ENCODE peak calls at places on chromosome 20, in eight cellular contexts. H, X, N, L, B, G, R and D are unnamed samples.

GRCh38 chr20:41601742-41602141 is 16.4 kb downstream of the CHD6 start:
- DNase-seq in H (no peak), X (no peak), N (no peak), L (no peak), B (no peak), G (no peak), R (no peak), D (no peak)

GRCh38 chr20:45470262-45470931 is 844 bp downstream of the WFDC2 start:
- DNase-seq in H (peak; percentile 8), X (peak; percentile 41), N (peak; percentile 72), L (no peak), B (no peak), G (peak; percentile 39), R (peak; percentile 48), D (peak; percentile 65)

GRCh38 chr20:48342822-48343513 is 484.8 kb downstream of the PREX1 start:
- DNase-seq in H (no peak), X (no peak), N (no peak), L (no peak), B (no peak), G (no peak), R (no peak), D (no peak)

GRCh38 chr20:51345601-51346101 is 196.9 kb downstream of the NFATC2 start:
- DNase-seq in H (peak; percentile 64), X (no peak), N (no peak), L (no peak), B (no peak), G (no peak), R (no peak), D (no peak)

GRCh38 chr20:45918779-45919535 is 7.0 kb upstream of the PLTP start:
- DNase-seq in H (peak; percentile 48), X (no peak), N (no peak), L (no peak), B (no peak), G (no peak), R (no peak), D (no peak)

GRCh38 chr20:41304002-41304401 is 13.5 kb downstream of the ZHX3 start:
- DNase-seq in H (no peak), X (no peak), N (no peak), L (no peak), B (no peak), G (no peak), R (no peak), D (no peak)

GRCh38 chr20:47821481-47822100 is 36.3 kb upstream of the SULF2 start:
- DNase-seq in H (no peak), X (no peak), N (no peak), L (no peak), B (no peak), G (no peak), R (no peak), D (no peak)

GRCh38 chr20:61832181-61832580 is 233.5 kb downstream of the TAF4 start:
- DNase-seq in H (no peak), X (no peak), N (no peak), L (no peak), B (no peak), G (no peak), R (no peak), D (no peak)

GRCh38 chr20:48613926-48614325 is 213.9 kb downstream of the PREX1 start:
- DNase-seq in H (no peak), X (no peak), N (no peak), L (no peak), B (no peak), G (no peak), R (no peak), D (peak; percentile 26)

GRCh38 chr20:63553251-63553932 is 567 bp upstream of the FNDC11 start:
- DNase-seq in H (peak; percentile 90), X (peak; percentile 68), N (peak; percentile 96), L (no peak), B (peak; percentile 40), G (peak; percentile 75), R (peak; percentile 87), D (peak; percentile 89)

GRCh38 chr20:20184711-20185110 is 132.4 kb downstream of the CFAP61 start:
- DNase-seq in H (no peak), X (no peak), N (no peak), L (no peak), B (no peak), G (no peak), R (no peak), D (no peak)

DNA sequence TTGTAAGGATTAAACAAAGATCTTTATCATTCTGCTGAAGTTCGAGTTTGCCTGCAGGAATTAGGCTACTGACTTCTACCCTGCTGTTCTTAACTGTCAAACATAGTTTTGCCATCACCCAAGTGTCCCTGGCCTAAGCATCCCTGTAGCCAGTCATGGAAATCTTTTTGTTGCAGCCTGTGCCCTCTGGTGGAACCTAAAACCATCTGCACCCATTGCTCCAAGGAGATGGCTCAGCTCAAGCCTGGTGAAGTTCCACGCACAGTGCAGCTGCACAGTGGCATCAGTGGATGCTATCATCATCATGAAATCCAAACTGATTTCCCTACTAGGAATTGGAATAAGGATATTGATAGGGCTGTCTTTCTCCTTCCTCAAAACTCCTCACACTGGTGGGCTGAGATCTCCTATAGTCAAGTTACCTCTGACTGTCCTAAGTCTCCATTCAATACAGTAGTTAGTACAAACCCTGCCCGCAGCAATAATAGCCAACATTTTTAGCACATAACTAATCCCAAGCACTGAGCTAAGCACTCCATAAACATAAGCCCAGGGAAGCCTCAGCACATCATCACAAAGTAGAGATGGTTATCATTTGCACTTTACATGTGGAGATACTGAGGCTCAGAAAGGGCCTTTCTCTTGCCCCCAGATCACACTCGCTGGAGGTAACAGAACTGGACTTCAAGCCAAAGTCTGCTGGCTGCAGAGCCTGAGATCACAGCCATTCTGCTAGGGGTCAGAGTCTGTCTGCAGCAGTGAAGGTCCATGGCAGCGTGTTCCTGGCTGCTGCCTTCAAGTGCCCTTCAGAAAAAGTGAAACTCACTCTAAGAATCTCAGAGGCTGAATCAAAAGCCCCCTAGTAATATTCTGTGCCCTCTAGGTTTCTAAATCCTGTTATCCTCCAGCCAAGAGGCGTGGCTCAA is 77.2 kb upstream of the MC3R start:
- DNase-seq in H (no peak), X (no peak), N (no peak), L (no peak), B (peak; percentile 41), G (no peak), R (no peak), D (no peak)
- TF ChIP-seq CTCF in H (peak; percentile 13), X (peak; percentile 5), N (no peak), L (no peak), B (peak; percentile 69), G (no peak), R (no peak), D (peak; percentile 58)

GRCh38 chr20:36744243-36744642 is 1.6 kb downstream of the NDRG3 start:
- DNase-seq in H (no peak), X (no peak), N (no peak), L (no peak), B (no peak), G (no peak), R (no peak), D (no peak)

GRCh38 chr20:36742558-36742957 is 3.3 kb downstream of the NDRG3 start:
- DNase-seq in H (no peak), X (no peak), N (no peak), L (no peak), B (no peak), G (no peak), R (no peak), D (no peak)

GRCh38 chr20:36745234-36745926 is 510 bp downstream of the NDRG3 start:
- DNase-seq in H (no peak), X (peak; percentile 37), N (no peak), L (no peak), B (peak; percentile 34), G (no peak), R (no peak), D (no peak)

GRCh38 chr20:36744764-36745191 is 1.1 kb downstream of the NDRG3 start:
- DNase-seq in H (peak; percentile 57), X (peak; percentile 59), N (peak; percentile 20), L (no peak), B (no peak), G (no peak), R (no peak), D (peak; percentile 31)

DNA sequence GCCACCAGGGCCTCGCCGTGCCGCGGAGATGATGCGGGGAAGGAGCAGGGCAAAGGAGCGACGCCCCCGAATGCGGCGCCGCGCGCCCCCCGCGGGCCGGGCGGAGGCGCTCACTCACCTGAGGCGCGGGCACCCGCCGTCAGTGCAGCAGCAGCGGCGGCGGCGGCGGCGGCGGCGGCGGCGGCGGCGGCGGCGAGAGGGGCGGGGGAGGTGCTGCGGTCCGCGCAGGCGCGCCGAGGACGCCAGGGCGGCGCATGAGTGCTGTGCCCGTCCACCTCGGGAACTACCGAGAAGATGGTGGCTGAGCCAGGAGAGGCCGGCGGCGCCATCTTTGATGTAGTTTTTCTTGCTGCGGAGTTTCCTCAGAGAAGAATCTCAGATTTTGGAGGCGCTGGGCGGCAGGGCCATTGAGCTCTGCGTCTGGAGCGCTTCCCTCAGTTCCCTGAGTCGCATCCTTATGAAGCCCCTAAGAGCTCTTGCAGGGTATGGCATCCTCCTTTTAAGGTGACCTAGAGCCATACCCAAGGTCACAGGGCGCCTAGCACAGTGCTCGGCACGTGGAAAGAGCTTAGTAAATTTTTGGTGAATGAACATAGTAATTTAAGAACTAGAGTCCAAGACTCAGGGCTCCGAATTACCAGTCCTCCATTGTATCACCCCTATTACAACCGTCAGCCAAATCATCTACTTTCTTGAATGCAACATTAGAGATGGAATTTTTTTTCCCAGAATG is at the start of gene NDRG3:
- DNase-seq in H (peak; percentile 95), X (peak; percentile 94), N (peak; percentile 91), L (peak; percentile 84), B (peak; percentile 96), G (peak; percentile 89), R (peak; percentile 98), D (peak; percentile 99)
- TF ChIP-seq CTCF in H (no peak), X (peak; percentile 7), N (no peak), L (no peak), B (peak; percentile 4), G (no peak), R (peak; percentile 35), D (no peak)

GRCh38 chr20:3797592-3798404 is 1.7 kb downstream of the CDC25B start:
- DNase-seq in H (no peak), X (no peak), N (no peak), L (no peak), B (peak; percentile 85), G (no peak), R (peak; percentile 61), D (no peak)

GRCh38 chr20:3794701-3795420 is 1.2 kb upstream of the CDC25B start:
- DNase-seq in H (no peak), X (peak; percentile 12), N (no peak), L (no peak), B (no peak), G (no peak), R (no peak), D (no peak)

GRCh38 chr20:3796477-3797225 is 541 bp downstream of the CDC25B start:
- DNase-seq in H (no peak), X (no peak), N (no peak), L (no peak), B (no peak), G (no peak), R (no peak), D (no peak)

GRCh38 chr20:3797226-3797545 is 1.1 kb downstream of the CDC25B start:
- DNase-seq in H (no peak), X (no peak), N (no peak), L (no peak), B (no peak), G (no peak), R (no peak), D (no peak)

GRCh38 chr20:3795511-3796468 is at the start of gene CDC25B:
- DNase-seq in H (peak; percentile 97), X (peak; percentile 92), N (peak; percentile 94), L (peak; percentile 85), B (peak; percentile 91), G (peak; percentile 91), R (peak; percentile 92), D (peak; percentile 90)
- TF ChIP-seq CTCF in H (peak; percentile 61), X (peak; percentile 30), N (peak; percentile 28), L (peak; percentile 36), B (peak; percentile 57), G (peak; percentile 75), R (no peak), D (peak; percentile 68)

GRCh38 chr20:13898012-13898612 is 92.3 kb downstream of the SEL1L2 start:
- DNase-seq in H (no peak), X (no peak), N (no peak), L (no peak), B (peak; percentile 53), G (no peak), R (peak; percentile 19), D (peak; percentile 15)
- TF ChIP-seq CTCF in H (no peak), X (peak; percentile 7), N (no peak), L (no peak), B (peak; percentile 40), G (no peak), R (no peak), D (peak; percentile 43)